ENCODE peak calls at places on chromosomes 11 and 22, in nine cellular contexts. One of them, this sample, is unnamed.
A peak's percentile ranks its signal among the peaks of the same experiment; 100 is the strongest.

GRCh38 chr11:65539401-65540289 is 14.8 kb downstream of the SCYL1 start:
- DNase-seq in psoas muscle: no peak
- DNase-seq in AG04449: no peak
- DNase-seq in transverse colon: peak; percentile 89
- DNase-seq in fibroblast of villous mesenchyme: no peak
- DNase-seq in fibroblast of pulmonary artery: no peak
- DNase-seq in coronary artery: peak; percentile 78
- DNase-seq in glutamatergic neuron: no peak
- DNase-seq in dorsolateral prefrontal cortex: no peak
- DNase-seq in this sample: no peak

GRCh38 chr11:45455536-45455935 is 169.4 kb upstream of the SYT13 start:
- DNase-seq in psoas muscle: no peak
- DNase-seq in AG04449: no peak
- DNase-seq in transverse colon: no peak
- DNase-seq in fibroblast of villous mesenchyme: no peak
- DNase-seq in fibroblast of pulmonary artery: peak; percentile 59
- DNase-seq in coronary artery: no peak
- DNase-seq in glutamatergic neuron: no peak
- DNase-seq in dorsolateral prefrontal cortex: peak; percentile 27
- DNase-seq in this sample: no peak

GRCh38 chr11:114152162-114152561 is 92.7 kb downstream of the ZBTB16 start:
- DNase-seq in psoas muscle: no peak
- DNase-seq in AG04449: no peak
- DNase-seq in transverse colon: no peak
- DNase-seq in fibroblast of villous mesenchyme: no peak
- DNase-seq in fibroblast of pulmonary artery: no peak
- DNase-seq in coronary artery: no peak
- DNase-seq in glutamatergic neuron: no peak
- DNase-seq in dorsolateral prefrontal cortex: no peak
- DNase-seq in this sample: no peak

GRCh38 chr22:31676700-31677099 is 14.7 kb upstream of the PISD start:
- DNase-seq in psoas muscle: peak; percentile 95
- DNase-seq in AG04449: no peak
- DNase-seq in transverse colon: peak; percentile 97
- DNase-seq in fibroblast of villous mesenchyme: peak; percentile 94
- DNase-seq in fibroblast of pulmonary artery: peak; percentile 93
- DNase-seq in coronary artery: peak; percentile 95
- DNase-seq in glutamatergic neuron: peak; percentile 82
- DNase-seq in dorsolateral prefrontal cortex: peak; percentile 89
- DNase-seq in this sample: peak; percentile 94

GRCh38 chr22:50221410-50222300 is 20.8 kb downstream of the SELENOO start:
- DNase-seq in psoas muscle: no peak
- DNase-seq in AG04449: no peak
- DNase-seq in transverse colon: no peak
- DNase-seq in fibroblast of villous mesenchyme: no peak
- DNase-seq in fibroblast of pulmonary artery: no peak
- DNase-seq in coronary artery: no peak
- DNase-seq in glutamatergic neuron: peak; percentile 18
- DNase-seq in dorsolateral prefrontal cortex: no peak
- DNase-seq in this sample: no peak

GRCh38 chr11:18243783-18244362 is 4.6 kb downstream of the SAA2 start:
- DNase-seq in psoas muscle: no peak
- DNase-seq in AG04449: peak; percentile 19
- DNase-seq in transverse colon: peak; percentile 70
- DNase-seq in fibroblast of villous mesenchyme: peak; percentile 81
- DNase-seq in fibroblast of pulmonary artery: peak; percentile 86
- DNase-seq in coronary artery: no peak
- DNase-seq in glutamatergic neuron: peak; percentile 52
- DNase-seq in dorsolateral prefrontal cortex: no peak
- DNase-seq in this sample: peak; percentile 42

GRCh38 chr11:9208726-9209501 is 56.2 kb downstream of the DENND5A start:
- DNase-seq in psoas muscle: no peak
- DNase-seq in AG04449: no peak
- DNase-seq in transverse colon: no peak
- DNase-seq in fibroblast of villous mesenchyme: no peak
- DNase-seq in fibroblast of pulmonary artery: no peak
- DNase-seq in coronary artery: no peak
- DNase-seq in glutamatergic neuron: no peak
- DNase-seq in dorsolateral prefrontal cortex: no peak
- DNase-seq in this sample: no peak

GRCh38 chr11:78138694-78139421 is 568 bp downstream of the ALG8 start:
- DNase-seq in psoas muscle: no peak
- DNase-seq in AG04449: no peak
- DNase-seq in transverse colon: peak; percentile 34
- DNase-seq in fibroblast of villous mesenchyme: no peak
- DNase-seq in fibroblast of pulmonary artery: peak; percentile 19
- DNase-seq in coronary artery: no peak
- DNase-seq in glutamatergic neuron: no peak
- DNase-seq in dorsolateral prefrontal cortex: no peak
- DNase-seq in this sample: no peak

GRCh38 chr11:1541474-1542204 is 30.4 kb downstream of the DUSP8 start:
- DNase-seq in psoas muscle: no peak
- DNase-seq in AG04449: no peak
- DNase-seq in transverse colon: no peak
- DNase-seq in fibroblast of villous mesenchyme: no peak
- DNase-seq in fibroblast of pulmonary artery: no peak
- DNase-seq in coronary artery: no peak
- DNase-seq in glutamatergic neuron: peak; percentile 12
- DNase-seq in dorsolateral prefrontal cortex: peak; percentile 84
- DNase-seq in this sample: no peak

GRCh38 chr11:109668973-109669634 is 247.1 kb downstream of the C11orf87 start:
- DNase-seq in psoas muscle: no peak
- DNase-seq in AG04449: no peak
- DNase-seq in transverse colon: no peak
- DNase-seq in fibroblast of villous mesenchyme: no peak
- DNase-seq in fibroblast of pulmonary artery: no peak
- DNase-seq in coronary artery: no peak
- DNase-seq in glutamatergic neuron: no peak
- DNase-seq in dorsolateral prefrontal cortex: no peak
- DNase-seq in this sample: no peak

GRCh38 chr11:57639321-57640067 is 10.2 kb downstream of the YPEL4 start:
- DNase-seq in psoas muscle: no peak
- DNase-seq in AG04449: no peak
- DNase-seq in transverse colon: no peak
- DNase-seq in fibroblast of villous mesenchyme: peak; percentile 88
- DNase-seq in fibroblast of pulmonary artery: peak; percentile 80
- DNase-seq in coronary artery: no peak
- DNase-seq in glutamatergic neuron: peak; percentile 88
- DNase-seq in dorsolateral prefrontal cortex: no peak
- DNase-seq in this sample: no peak

GRCh38 chr11:73017024-73017751 is 124.9 kb downstream of the FCHSD2 start:
- DNase-seq in psoas muscle: no peak
- DNase-seq in AG04449: no peak
- DNase-seq in transverse colon: no peak
- DNase-seq in fibroblast of villous mesenchyme: no peak
- DNase-seq in fibroblast of pulmonary artery: no peak
- DNase-seq in coronary artery: no peak
- DNase-seq in glutamatergic neuron: no peak
- DNase-seq in dorsolateral prefrontal cortex: no peak
- DNase-seq in this sample: no peak

GRCh38 chr22:46674367-46674781 is 54.2 kb downstream of the GRAMD4 start:
- DNase-seq in psoas muscle: peak; percentile 64
- DNase-seq in AG04449: no peak
- DNase-seq in transverse colon: peak; percentile 61
- DNase-seq in fibroblast of villous mesenchyme: no peak
- DNase-seq in fibroblast of pulmonary artery: no peak
- DNase-seq in coronary artery: no peak
- DNase-seq in glutamatergic neuron: no peak
- DNase-seq in dorsolateral prefrontal cortex: peak; percentile 65
- DNase-seq in this sample: peak; percentile 78

GRCh38 chr11:75850787-75851186 is 35.8 kb downstream of the UVRAG start:
- DNase-seq in psoas muscle: no peak
- DNase-seq in AG04449: no peak
- DNase-seq in transverse colon: no peak
- DNase-seq in fibroblast of villous mesenchyme: peak; percentile 51
- DNase-seq in fibroblast of pulmonary artery: no peak
- DNase-seq in coronary artery: no peak
- DNase-seq in glutamatergic neuron: no peak
- DNase-seq in dorsolateral prefrontal cortex: no peak
- DNase-seq in this sample: no peak

GRCh38 chr11:103618532-103618931 is 417.9 kb upstream of the DDI1 start:
- DNase-seq in psoas muscle: no peak
- DNase-seq in AG04449: peak; percentile 33
- DNase-seq in transverse colon: no peak
- DNase-seq in fibroblast of villous mesenchyme: peak; percentile 76
- DNase-seq in fibroblast of pulmonary artery: peak; percentile 54
- DNase-seq in coronary artery: no peak
- DNase-seq in glutamatergic neuron: no peak
- DNase-seq in dorsolateral prefrontal cortex: no peak
- DNase-seq in this sample: no peak

GRCh38 chr11:63273685-63274084 is 30.3 kb upstream of the SLC22A25 start:
- DNase-seq in psoas muscle: no peak
- DNase-seq in AG04449: no peak
- DNase-seq in transverse colon: no peak
- DNase-seq in fibroblast of villous mesenchyme: no peak
- DNase-seq in fibroblast of pulmonary artery: no peak
- DNase-seq in coronary artery: no peak
- DNase-seq in glutamatergic neuron: no peak
- DNase-seq in dorsolateral prefrontal cortex: no peak
- DNase-seq in this sample: no peak

GRCh38 chr11:63277345-63277943 is 34.0 kb upstream of the SLC22A25 start:
- DNase-seq in psoas muscle: no peak
- DNase-seq in AG04449: no peak
- DNase-seq in transverse colon: no peak
- DNase-seq in fibroblast of villous mesenchyme: no peak
- DNase-seq in fibroblast of pulmonary artery: no peak
- DNase-seq in coronary artery: no peak
- DNase-seq in glutamatergic neuron: no peak
- DNase-seq in dorsolateral prefrontal cortex: no peak
- DNase-seq in this sample: no peak

DNA sequence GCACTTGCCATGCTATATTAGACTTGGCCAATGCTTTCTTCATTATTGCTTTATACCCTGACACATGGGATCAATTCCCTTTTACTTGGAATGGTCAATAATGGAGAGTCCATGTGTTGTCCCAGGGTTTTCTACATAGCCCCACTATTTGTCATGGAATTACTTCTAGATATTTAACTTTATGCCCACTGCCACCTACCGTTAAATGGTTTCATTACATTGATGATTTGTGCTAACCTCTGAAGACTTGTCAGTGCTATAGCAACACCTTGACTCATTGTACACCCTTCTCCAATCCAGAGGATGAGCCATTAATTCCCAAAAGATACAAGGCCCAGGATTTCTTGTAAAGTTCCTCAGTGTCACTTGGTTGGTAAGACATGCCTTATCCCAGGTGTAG is 31.4 kb upstream of the SLC22A25 start:
- DNase-seq in psoas muscle: no peak
- DNase-seq in AG04449: no peak
- DNase-seq in transverse colon: no peak
- DNase-seq in fibroblast of villous mesenchyme: no peak
- DNase-seq in fibroblast of pulmonary artery: no peak
- DNase-seq in coronary artery: no peak
- DNase-seq in glutamatergic neuron: no peak
- DNase-seq in dorsolateral prefrontal cortex: no peak
- DNase-seq in this sample: no peak
- TF ChIP-seq CTCF in psoas muscle: no peak
- TF ChIP-seq CTCF in AG04449: no peak
- TF ChIP-seq CTCF in transverse colon: no peak
- TF ChIP-seq CTCF in fibroblast of villous mesenchyme: no peak
- TF ChIP-seq CTCF in fibroblast of pulmonary artery: no peak
- TF ChIP-seq CTCF in coronary artery: no peak
- TF ChIP-seq CTCF in glutamatergic neuron: no peak
- TF ChIP-seq CTCF in dorsolateral prefrontal cortex: no peak
- TF ChIP-seq CTCF in this sample: no peak

DNA sequence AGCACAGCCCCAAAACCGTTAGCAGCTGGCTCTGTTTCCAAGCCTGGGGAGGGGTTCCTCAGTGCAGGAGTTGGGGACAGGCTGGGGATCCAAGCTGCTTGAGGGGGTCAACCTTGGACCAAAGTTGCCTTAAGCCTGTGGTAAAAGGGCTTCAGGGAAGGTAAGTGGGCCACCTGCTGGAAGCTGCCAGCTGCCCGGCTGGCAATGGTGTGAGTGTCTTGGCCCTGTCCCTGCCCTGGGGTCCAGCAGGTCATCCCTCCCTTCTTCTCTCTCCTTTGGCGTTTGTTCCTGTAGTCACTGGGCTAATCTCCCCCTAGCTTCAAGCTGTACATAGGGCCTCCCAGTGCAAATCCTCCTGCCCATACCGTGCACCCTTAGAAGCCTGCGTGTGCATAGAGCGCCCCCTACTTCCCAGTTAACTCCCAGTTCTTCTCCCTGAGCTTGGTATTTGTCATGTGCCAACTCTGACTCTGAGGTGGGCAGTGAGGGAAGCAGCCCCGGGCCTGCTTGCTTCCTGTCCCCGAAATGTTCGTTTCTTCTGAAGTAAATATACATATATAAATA is 4.4 kb downstream of the TMEM258 start:
- DNase-seq in psoas muscle: no peak
- DNase-seq in AG04449: no peak
- DNase-seq in transverse colon: peak; percentile 26
- DNase-seq in fibroblast of villous mesenchyme: peak; percentile 74
- DNase-seq in fibroblast of pulmonary artery: peak; percentile 82
- DNase-seq in coronary artery: no peak
- DNase-seq in glutamatergic neuron: peak; percentile 58
- DNase-seq in dorsolateral prefrontal cortex: peak; percentile 74
- DNase-seq in this sample: no peak
- TF ChIP-seq CTCF in psoas muscle: peak; percentile 8
- TF ChIP-seq CTCF in AG04449: peak; percentile 53
- TF ChIP-seq CTCF in transverse colon: no peak
- TF ChIP-seq CTCF in fibroblast of villous mesenchyme: peak; percentile 74
- TF ChIP-seq CTCF in fibroblast of pulmonary artery: peak; percentile 77
- TF ChIP-seq CTCF in coronary artery: no peak
- TF ChIP-seq CTCF in glutamatergic neuron: peak; percentile 52
- TF ChIP-seq CTCF in dorsolateral prefrontal cortex: peak; percentile 73
- TF ChIP-seq CTCF in this sample: no peak

DNA sequence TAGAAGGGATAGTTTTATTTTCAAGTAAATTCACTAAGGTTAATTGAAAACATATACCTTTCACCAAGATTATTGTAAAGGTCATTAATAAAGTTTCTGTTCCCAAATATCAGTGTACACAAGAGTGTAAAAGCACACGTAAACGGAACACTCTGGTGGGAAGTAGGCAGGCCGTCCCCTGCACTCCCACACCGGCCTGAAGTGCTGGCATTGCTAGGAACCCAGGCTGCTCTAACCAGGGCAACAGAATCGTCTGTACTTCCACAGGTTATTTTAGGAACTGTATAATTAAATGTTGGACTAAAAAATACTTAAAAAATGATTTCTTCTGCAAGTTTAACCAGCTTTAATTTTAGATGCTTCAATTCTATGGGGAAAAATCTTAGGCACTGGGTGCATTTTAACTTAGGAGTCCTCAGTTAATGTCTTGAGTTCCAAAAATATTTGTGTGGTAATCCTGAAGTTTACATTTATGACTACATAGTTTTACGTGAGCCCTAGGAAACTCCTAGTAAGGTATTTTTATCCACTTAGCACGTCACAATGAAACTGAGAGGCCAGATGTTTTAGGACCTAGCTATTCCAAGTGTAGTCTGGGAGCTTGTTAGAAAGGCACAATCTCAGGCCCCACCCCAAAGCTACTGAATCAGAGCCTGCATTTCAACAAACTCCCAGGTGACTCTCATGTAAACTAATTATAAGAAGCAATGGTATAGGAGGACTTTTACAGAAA is 31.2 kb downstream of the KMT5B start:
- DNase-seq in psoas muscle: no peak
- DNase-seq in AG04449: no peak
- DNase-seq in transverse colon: no peak
- DNase-seq in fibroblast of villous mesenchyme: peak; percentile 81
- DNase-seq in fibroblast of pulmonary artery: no peak
- DNase-seq in coronary artery: no peak
- DNase-seq in glutamatergic neuron: no peak
- DNase-seq in dorsolateral prefrontal cortex: no peak
- DNase-seq in this sample: no peak
- TF ChIP-seq CTCF in psoas muscle: no peak
- TF ChIP-seq CTCF in AG04449: no peak
- TF ChIP-seq CTCF in transverse colon: no peak
- TF ChIP-seq CTCF in fibroblast of villous mesenchyme: no peak
- TF ChIP-seq CTCF in fibroblast of pulmonary artery: no peak
- TF ChIP-seq CTCF in coronary artery: no peak
- TF ChIP-seq CTCF in glutamatergic neuron: no peak
- TF ChIP-seq CTCF in dorsolateral prefrontal cortex: no peak
- TF ChIP-seq CTCF in this sample: no peak

GRCh38 chr11:13249992-13250391 is 27.6 kb upstream of the BMAL1 start:
- DNase-seq in psoas muscle: no peak
- DNase-seq in AG04449: no peak
- DNase-seq in transverse colon: no peak
- DNase-seq in fibroblast of villous mesenchyme: no peak
- DNase-seq in fibroblast of pulmonary artery: peak; percentile 20
- DNase-seq in coronary artery: no peak
- DNase-seq in glutamatergic neuron: no peak
- DNase-seq in dorsolateral prefrontal cortex: no peak
- DNase-seq in this sample: no peak
- TF ChIP-seq CTCF in psoas muscle: peak; percentile 25
- TF ChIP-seq CTCF in AG04449: peak; percentile 27
- TF ChIP-seq CTCF in transverse colon: no peak
- TF ChIP-seq CTCF in fibroblast of villous mesenchyme: peak; percentile 27
- TF ChIP-seq CTCF in fibroblast of pulmonary artery: peak; percentile 36
- TF ChIP-seq CTCF in coronary artery: no peak
- TF ChIP-seq CTCF in glutamatergic neuron: no peak
- TF ChIP-seq CTCF in dorsolateral prefrontal cortex: no peak
- TF ChIP-seq CTCF in this sample: no peak

This sample was measured in tibial artery.